ENCODE peak calls at places on chromosomes 2 and 18, in six cellular contexts. W, Q, F, E, Z and M are unnamed samples.
A peak's percentile ranks its signal among the peaks of the same experiment; 100 is the strongest.

GRCh38 chr18:41371718-41372117 is 583.3 kb upstream of the PIK3C3 start:
- DNase-seq in F (no peak), E (peak; percentile 28), Q (no peak), Z (peak; percentile 7), W (no peak), M (peak; percentile 2)

GRCh38 chr18:3603460-3604259 is 153.7 kb downstream of the TGIF1 start:
- DNase-seq in Q (peak; percentile 9), W (no peak), F (no peak), E (peak; percentile 100), Z (peak; percentile 24), M (peak; percentile 92)

GRCh38 chr18:79953921-79954651 is 2.6 kb upstream of the SLC66A2 start:
- DNase-seq in E (no peak), F (no peak), W (no peak), Z (no peak), Q (no peak), M (no peak)

GRCh38 chr2:26164231-26164630 is 8.7 kb upstream of the GAREM2 start:
- DNase-seq in W (no peak), F (no peak), Q (no peak), Z (no peak), E (no peak), M (no peak)

GRCh38 chr2:172893654-172894053 is 158.0 kb downstream of the RAPGEF4 start:
- DNase-seq in W (no peak), Q (no peak), Z (no peak), E (no peak), F (no peak), M (no peak)

GRCh38 chr2:189115126-189115525 is 64.4 kb downstream of the COL5A2 start:
- DNase-seq in Q (no peak), Z (no peak), E (peak; percentile 67), W (no peak), F (no peak), M (peak; percentile 55)

GRCh38 chr2:182866095-182866460 is 359 bp downstream of the FRZB start:
- DNase-seq in Q (peak; percentile 3), F (no peak), E (no peak), Z (no peak), W (peak; percentile 10), M (no peak)

GRCh38 chr2:27855476-27855875 is 34.7 kb downstream of the RBKS start:
- DNase-seq in Q (no peak), E (peak; percentile 70), F (no peak), Z (no peak), W (no peak), M (peak; percentile 37)

GRCh38 chr2:78992807-78993517 is 32.5 kb upstream of the REG3G start:
- DNase-seq in W (no peak), F (no peak), Z (peak; percentile 70), E (no peak), Q (no peak), M (no peak)

GRCh38 chr2:86335865-86336321 is 1.5 kb downstream of the REEP1 start:
- DNase-seq in Q (no peak), E (no peak), F (no peak), W (no peak), Z (no peak), M (no peak)

GRCh38 chr2:40371525-40372277 is 80.2 kb downstream of the SLC8A1 start:
- DNase-seq in W (no peak), F (no peak), Q (no peak), Z (no peak), E (peak; percentile 77), M (peak; percentile 80)